ENCODE peak calls at places on chromosomes 11 and 22, in ten cellular contexts. I, Z, M, P, H, Y, K, N, L and V are unnamed samples. For H3K9me3 and H3K36me3, the result is how much of the 10 kb centered on the place peaks cover.

GRCh38 chr11:334264-335033 is 13.8 kb upstream of the IFITM3 start:
- DNase-seq in L (no peak), M (peak), N (no peak), H (peak), I (no peak), P (no peak), K (no peak), Y (no peak), Z (no peak), V (peak)

GRCh38 chr11:62409831-62410230 is 9.0 kb upstream of the SCGB1A1 start:
- DNase-seq in P (no peak), K (no peak), I (no peak), M (no peak), H (no peak), N (no peak), Y (no peak), L (no peak), Z (no peak), V (no peak)

GRCh38 chr11:17610402-17610894 is 63.4 kb downstream of the OTOG start:
- DNase-seq in K (no peak), I (no peak), L (no peak), M (no peak), N (no peak), H (no peak), Z (no peak), P (no peak), Y (no peak), V (no peak)

GRCh38 chr11:125443767-125444311 is 52.2 kb downstream of the FEZ1 start:
- DNase-seq in M (peak), Z (no peak), H (no peak), N (no peak), L (no peak), P (no peak), I (no peak), Y (no peak), K (no peak), V (peak)

GRCh38 chr11:697028-697491 is 1.4 kb downstream of the TMEM80 start:
- DNase-seq in I (no peak), Z (no peak), L (no peak), M (no peak), H (peak), P (no peak), Y (no peak), N (no peak), K (no peak), V (no peak)

GRCh38 chr11:118241191-118242098 is 10.7 kb downstream of the MPZL3 start:
- DNase-seq in P (peak), H (peak), M (no peak), Y (peak), N (peak), I (no peak), L (no peak), Z (peak), K (peak), V (peak)

GRCh38 chr11:19237813-19238212 is 2.9 kb downstream of the E2F8 start:
- DNase-seq in I (no peak), H (no peak), Z (no peak), K (no peak), P (no peak), Y (no peak), L (no peak), N (no peak), M (no peak), V (no peak)

GRCh38 chr22:32644252-32645100 is 157.0 kb upstream of the TIMP3 start:
- DNase-seq in Z (no peak), N (peak), H (peak), I (no peak), K (peak), M (no peak), L (no peak), Y (peak), P (peak), V (peak)

GRCh38 chr22:49725516-49725915 is 102.2 kb downstream of the BRD1 start:
- DNase-seq in L (no peak), Y (no peak), K (no peak), P (no peak), H (no peak), I (no peak), Z (no peak), M (no peak), N (no peak), V (no peak)

GRCh38 chr22:44299124-44299523 is 13.6 kb downstream of the SHISAL1 start:
- DNase-seq in Y (no peak), H (no peak), Z (no peak), I (no peak), N (no peak), K (no peak), L (no peak), M (no peak), P (no peak), V (no peak)

GRCh38 chr11:33774356-33775063 is at the start of gene FBXO3:
- DNase-seq in P (peak), N (peak), K (peak), H (peak), M (peak), I (peak), Y (peak), Z (peak), L (peak), V (peak)

GRCh38 chr11:6771926-6772898 is at the start of gene OR2AG2:
- DNase-seq in K (no peak), L (no peak), Z (no peak), N (no peak), P (no peak), H (no peak), Y (no peak), I (no peak), M (no peak), V (no peak)

GRCh38 chr22:40714514-40714966 is 35.3 kb downstream of the MCHR1 start:
- DNase-seq in Y (no peak), K (no peak), P (peak), I (no peak), M (no peak), Z (no peak), H (peak), L (no peak), N (no peak), V (peak)

GRCh38 chr11:118224512-118225180 is at the start of gene JAML:
- DNase-seq in Z (no peak), P (no peak), Y (peak), K (no peak), H (no peak), L (no peak), M (no peak), I (no peak), N (no peak), V (no peak)

GRCh38 chr22:41106122-41106968 is 14.0 kb downstream of the EP300 start:
- DNase-seq in K (no peak), M (no peak), P (no peak), H (peak), Y (no peak), N (no peak), Z (no peak), L (no peak), I (no peak), V (no peak)

GRCh38 chr11:70942593-70942992 is 309.8 kb downstream of the SHANK2 start:
- DNase-seq in H (no peak), M (no peak), L (no peak), P (no peak), Y (no peak), I (no peak), N (no peak), Z (peak), K (no peak), V (no peak)
- H3K9me3 ChIP-seq in H (under half), M (under half), L (under half), P (under half), Y (under half), I (under half), N (under half), Z (under half), K (under half), V (under half)

DNA sequence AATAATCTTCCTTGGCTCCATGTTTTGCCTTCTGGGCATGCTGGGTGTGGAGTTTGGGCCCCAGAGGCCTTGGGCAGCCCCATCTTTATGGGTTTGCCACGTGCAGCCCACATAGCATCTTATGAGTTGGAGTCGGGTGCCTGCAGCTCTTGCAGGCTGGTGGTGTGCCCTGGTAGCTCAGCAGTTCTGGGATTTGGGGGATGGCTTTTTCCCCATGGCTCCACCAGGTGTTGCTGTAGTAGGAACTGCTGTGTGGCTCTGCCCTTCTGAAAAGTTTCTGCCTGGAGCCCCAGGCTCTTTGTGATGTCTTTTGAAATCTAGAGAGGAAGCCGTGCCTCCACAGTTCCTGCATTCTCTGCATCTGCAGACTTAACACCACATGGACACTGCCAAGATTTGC is 16.8 kb downstream of the EED start:
- DNase-seq in M (no peak), K (no peak), Y (no peak), Z (no peak), H (no peak), I (no peak), P (no peak), N (no peak), L (no peak), V (no peak)
- H3K36me3 ChIP-seq in M (under half), K (under half), Y (under half), Z (under half), H (under half), I (under half), P (under half), N (under half), L (under half), V (under half)

GRCh38 chr11:96337541-96338530 is 5.2 kb downstream of the MAML2 start:
- DNase-seq in Y (no peak), Z (no peak), M (peak), L (no peak), K (no peak), P (no peak), H (no peak), N (no peak), I (no peak), V (no peak)

GRCh38 chr11:96340555-96340885 is 2.5 kb downstream of the MAML2 start:
- DNase-seq in M (no peak), Y (no peak), Z (no peak), N (no peak), P (no peak), I (no peak), K (no peak), H (no peak), L (no peak), V (no peak)

GRCh38 chr11:96341237-96342130 is 1.5 kb downstream of the MAML2 start:
- DNase-seq in Z (no peak), I (no peak), Y (peak), K (peak), N (peak), L (no peak), H (no peak), P (peak), M (no peak), V (peak)

GRCh38 chr11:96339704-96340554 is 3.1 kb downstream of the MAML2 start:
- DNase-seq in M (no peak), L (no peak), I (no peak), Y (peak), K (no peak), H (peak), P (peak), Z (no peak), N (no peak), V (no peak)

DNA sequence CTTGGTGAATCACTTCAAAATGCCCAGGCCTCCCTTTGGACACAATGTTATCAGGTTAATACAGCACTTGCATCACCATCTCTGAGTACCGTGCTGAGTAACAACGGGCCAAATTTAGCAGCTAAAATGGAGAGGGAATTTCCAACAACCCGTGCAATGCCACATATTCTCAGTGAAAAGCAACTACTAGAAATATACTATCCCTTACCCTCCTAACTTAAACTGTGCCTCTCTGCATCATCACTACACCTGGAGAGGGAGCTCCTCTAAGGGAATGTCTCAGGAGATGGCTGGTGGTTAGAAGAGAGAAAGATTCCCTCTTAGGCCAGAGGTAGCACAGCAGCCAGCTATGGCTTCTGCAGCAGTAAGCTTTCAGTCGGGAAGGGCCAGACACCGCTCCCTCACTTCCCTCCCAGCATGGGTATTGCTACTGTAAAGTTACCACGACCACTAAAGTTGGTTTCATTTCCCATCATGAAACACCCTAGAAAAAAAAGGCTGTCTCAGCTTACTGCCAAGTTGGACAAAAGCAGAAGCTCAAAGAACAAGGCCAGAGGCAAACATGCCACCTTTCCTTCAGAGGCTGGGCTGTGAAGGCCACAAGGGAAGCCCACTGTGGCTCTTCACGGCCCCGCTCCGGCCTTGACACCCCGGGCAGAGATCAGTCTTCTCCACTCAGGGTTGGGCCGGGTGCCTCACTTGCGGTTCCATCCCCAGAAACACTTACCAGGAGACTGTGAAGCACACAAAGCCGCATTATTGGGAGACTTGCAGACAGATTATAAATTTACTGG is 3.9 kb downstream of the MAML2 start:
- DNase-seq in Y (peak), H (peak), L (no peak), Z (no peak), K (no peak), N (peak), I (no peak), M (no peak), P (peak), V (no peak)
- TF ChIP-seq CTCF in Y (no peak), H (no peak), L (no peak), Z (no peak), K (no peak), N (no peak), I (no peak), M (no peak), P (no peak), V (no peak)

DNA sequence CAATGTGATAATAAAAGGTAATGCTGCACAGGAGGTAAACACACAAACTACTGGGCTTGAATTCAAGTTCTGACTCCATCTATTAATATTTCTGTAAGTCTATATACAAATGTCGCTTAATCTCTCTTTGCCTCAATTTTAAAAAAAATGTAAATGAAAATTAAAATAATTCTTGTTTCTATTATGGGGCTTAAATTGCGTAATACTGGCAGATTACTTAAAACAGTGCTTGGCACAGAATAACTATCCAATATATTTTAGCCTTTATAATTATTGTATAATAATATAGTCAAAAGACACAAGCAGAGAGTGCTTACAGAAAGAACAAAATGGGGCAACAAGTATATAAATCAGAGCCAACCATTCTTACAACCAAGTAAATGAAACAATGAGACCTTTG is 489.1 kb downstream of the CNTN5 start:
- DNase-seq in I (no peak), H (no peak), Y (no peak), Z (no peak), L (no peak), M (no peak), N (no peak), K (no peak), P (no peak), V (no peak)
- H3K9me3 ChIP-seq in I (under half), H (under half), Y (under half), Z (under half), L (under half), M (under half), N (under half), K (under half), P (under half), V (under half)

GRCh38 chr11:94961255-94961654 is 12.1 kb downstream of the CWC15 start:
- DNase-seq in L (no peak), H (no peak), I (no peak), K (no peak), N (no peak), Y (no peak), P (no peak), Z (no peak), M (no peak), V (no peak)
- H3K36me3 ChIP-seq in L (half or more), H (half or more), I (under half), K (under half), N (under half), Y (under half), P (under half), Z (under half), M (under half), V (under half)

DNA sequence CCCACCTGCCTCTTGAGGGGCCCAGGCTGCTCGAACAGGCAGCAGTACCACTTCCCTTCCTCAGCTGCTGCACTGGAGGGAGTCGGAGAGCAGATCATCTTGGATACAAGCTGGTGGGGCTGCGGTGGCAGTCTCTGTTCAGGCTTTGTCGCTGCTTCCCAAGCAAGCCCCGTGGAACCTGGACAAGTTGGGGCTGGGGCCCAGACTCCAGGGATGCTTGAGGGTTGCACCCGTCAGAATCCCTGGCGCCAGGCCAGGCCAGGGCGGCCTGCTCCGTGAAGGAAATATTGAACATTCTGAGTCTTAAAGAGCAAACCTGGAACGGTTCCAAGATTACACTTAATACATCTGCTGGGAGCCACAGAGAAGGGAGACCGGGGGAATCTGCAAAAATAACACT is 310.1 kb upstream of the SORL1-AS1 start:
- DNase-seq in P (no peak), M (peak), N (no peak), L (no peak), H (peak), K (no peak), Z (no peak), I (no peak), Y (no peak), V (no peak)
- TF ChIP-seq CTCF in P (no peak), M (no peak), N (no peak), L (no peak), H (no peak), K (no peak), Z (no peak), I (peak), Y (no peak), V (no peak)

GRCh38 chr11:7787239-7787638 is 9.5 kb downstream of the OR5P2 start:
- DNase-seq in L (no peak), Z (no peak), Y (no peak), N (no peak), H (no peak), M (no peak), I (no peak), P (no peak), K (no peak), V (no peak)

GRCh38 chr11:7796842-7797241 is at the start of gene OR5P2:
- DNase-seq in P (no peak), I (no peak), K (no peak), L (no peak), N (no peak), H (no peak), M (no peak), Y (no peak), Z (no peak), V (no peak)

DNA sequence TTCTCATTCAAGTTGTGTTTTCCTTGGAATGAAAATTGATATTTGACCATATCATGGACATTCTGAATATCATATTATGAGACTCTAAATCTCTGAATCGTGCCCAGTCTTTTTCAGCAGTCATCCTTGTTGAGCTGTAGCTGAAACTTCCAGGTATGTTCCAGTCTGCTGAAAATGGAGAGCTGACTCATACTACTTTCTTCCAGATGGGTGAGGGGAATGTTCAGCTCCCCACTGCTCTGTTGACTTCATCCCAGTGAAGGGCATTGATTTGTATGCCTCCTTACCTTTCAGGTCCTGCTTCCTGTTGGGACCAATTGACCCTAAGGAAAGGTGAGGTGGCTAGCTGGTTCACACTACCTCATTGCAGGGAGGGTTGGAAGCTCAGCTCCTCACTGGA is 3.5 kb downstream of the OR5P2 start:
- DNase-seq in K (no peak), Z (no peak), P (no peak), M (no peak), Y (no peak), L (no peak), N (no peak), H (no peak), I (no peak), V (no peak)
- H3K9me3 ChIP-seq in K (under half), Z (under half), P (under half), M (under half), Y (under half), L (under half), N (under half), H (under half), I (under half), V (under half)